ENCODE peak calls at places on chromosome 13, in four cellular contexts. One of them, this sample, is unnamed.

GRCh38 chr13:27130223-27131015 is 41.2 kb downstream of the USP12 start:
- DNase-seq in pancreas: no peak
- DNase-seq in prostate gland: no peak
- DNase-seq in suprapubic skin: no peak
- DNase-seq in this sample: no peak

GRCh38 chr13:71886880-71887279 is 19.9 kb upstream of the DACH1 start:
- DNase-seq in prostate gland: no peak
- DNase-seq in suprapubic skin: no peak
- DNase-seq in pancreas: no peak
- DNase-seq in this sample: no peak

GRCh38 chr13:74560325-74560724 is 426.1 kb upstream of the KLF12 start:
- DNase-seq in pancreas: no peak
- DNase-seq in suprapubic skin: no peak
- DNase-seq in prostate gland: no peak
- DNase-seq in this sample: no peak

GRCh38 chr13:114017966-114018365 is 44.1 kb upstream of the C13orf46 start:
- DNase-seq in prostate gland: no peak
- DNase-seq in suprapubic skin: no peak
- DNase-seq in pancreas: no peak
- DNase-seq in this sample: no peak

GRCh38 chr13:39952244-39953233 is 297.1 kb downstream of the COG6 start:
- DNase-seq in prostate gland: no peak
- DNase-seq in suprapubic skin: no peak
- DNase-seq in pancreas: no peak
- DNase-seq in this sample: no peak

GRCh38 chr13:23822252-23822824 is 66.9 kb downstream of the MIPEP start:
- DNase-seq in pancreas: no peak
- DNase-seq in prostate gland: no peak
- DNase-seq in suprapubic skin: no peak
- DNase-seq in this sample: no peak

GRCh38 chr13:109874921-109875454 is 88.6 kb upstream of the IRS2 start:
- DNase-seq in prostate gland: no peak
- DNase-seq in suprapubic skin: no peak
- DNase-seq in pancreas: no peak
- DNase-seq in this sample: no peak

GRCh38 chr13:71378992-71379905 is 487.8 kb downstream of the DACH1 start:
- DNase-seq in prostate gland: no peak
- DNase-seq in pancreas: no peak
- DNase-seq in suprapubic skin: no peak
- DNase-seq in this sample: no peak

GRCh38 chr13:46982856-46983582 is 86.2 kb upstream of the HTR2A start:
- DNase-seq in suprapubic skin: no peak
- DNase-seq in prostate gland: no peak
- DNase-seq in pancreas: no peak
- DNase-seq in this sample: no peak

GRCh38 chr13:51620165-51620983 is 36.1 kb downstream of the WDFY2 start:
- DNase-seq in suprapubic skin: no peak
- DNase-seq in prostate gland: no peak
- DNase-seq in pancreas: no peak
- DNase-seq in this sample: no peak

GRCh38 chr13:40348096-40348679 is 318.3 kb downstream of the FOXO1 start:
- DNase-seq in suprapubic skin: no peak
- DNase-seq in pancreas: no peak
- DNase-seq in prostate gland: no peak
- DNase-seq in this sample: no peak

GRCh38 chr13:28463481-28463880 is 31.4 kb downstream of the FLT1 start:
- DNase-seq in prostate gland: no peak
- DNase-seq in suprapubic skin: no peak
- DNase-seq in pancreas: no peak
- DNase-seq in this sample: no peak
- H3K36me3 ChIP-seq in prostate gland: no peaks in the 10 kb centered on the region
- H3K36me3 ChIP-seq in suprapubic skin: no peaks in the 10 kb centered on the region
- H3K36me3 ChIP-seq in pancreas: no peaks in the 10 kb centered on the region
- H3K36me3 ChIP-seq in this sample: no peaks in the 10 kb centered on the region

GRCh38 chr13:100409132-100409531 is 179.5 kb downstream of the GGACT start:
- DNase-seq in prostate gland: no peak
- DNase-seq in suprapubic skin: no peak
- DNase-seq in pancreas: no peak
- DNase-seq in this sample: no peak
- H3K9me3 ChIP-seq in prostate gland: no peaks in the 10 kb centered on the region
- H3K9me3 ChIP-seq in suprapubic skin: peaks cover 37% of the 10 kb centered on the region
- H3K9me3 ChIP-seq in pancreas: no peaks in the 10 kb centered on the region
- H3K9me3 ChIP-seq in this sample: peaks cover 42% of the 10 kb centered on the region

GRCh38 chr13:111270126-111270525 is 50.3 kb upstream of the TEX29 start:
- DNase-seq in prostate gland: no peak
- DNase-seq in pancreas: no peak
- DNase-seq in suprapubic skin: no peak
- DNase-seq in this sample: no peak
- H3K27ac ChIP-seq in prostate gland: peak overlapping the region; percentile 76
- H3K27ac ChIP-seq in pancreas: no peak overlapping the region
- H3K27ac ChIP-seq in suprapubic skin: no peak overlapping the region
- H3K27ac ChIP-seq in this sample: no peak overlapping the region

DNA sequence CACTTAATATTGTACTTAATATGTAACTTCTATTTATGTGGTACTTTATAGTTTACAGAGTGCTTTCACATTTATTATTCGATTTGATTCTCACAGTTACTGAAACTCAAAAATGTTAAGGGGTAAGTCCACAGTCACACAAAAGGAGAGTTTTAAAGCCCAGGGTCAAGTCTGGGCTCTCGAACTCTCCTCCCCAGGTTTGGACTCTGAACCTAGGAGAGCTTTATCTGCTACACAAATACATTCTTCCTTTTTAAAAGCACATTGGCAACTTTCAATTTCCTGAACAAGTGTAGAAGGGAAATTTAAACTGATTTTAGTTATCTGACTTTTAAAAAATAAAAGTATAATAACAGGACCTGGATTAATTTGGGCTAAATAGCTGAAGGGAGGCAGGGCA is 139.2 kb downstream of the ZAR1L start:
- DNase-seq in prostate gland: no peak
- DNase-seq in pancreas: no peak
- DNase-seq in suprapubic skin: no peak
- DNase-seq in this sample: no peak
- H3K36me3 ChIP-seq in prostate gland: no peaks in the 10 kb centered on the region
- H3K36me3 ChIP-seq in pancreas: peaks cover 20% of the 10 kb centered on the region
- H3K36me3 ChIP-seq in suprapubic skin: peaks cover 4% of the 10 kb centered on the region
- H3K36me3 ChIP-seq in this sample: no peaks in the 10 kb centered on the region